ENCODE peak calls at places on chromosomes 13 and 19, in nine cellular contexts. J is A549, C is IMR-90, I is NB4, R is gastrocnemius medialis, O is heart left ventricle, Q is uterus, L is adrenal gland, V is Peyer's patch. U is an unnamed sample.

GRCh38 chr13:107284168-107284567 is 716.2 kb upstream of the ARGLU1 start:
- DNase-seq in V (no peak), I (no peak), O (no peak), Q (no peak), C (peak; percentile 59), R (no peak), L (no peak), J (no peak), U (no peak)

GRCh38 chr13:37701306-37701705 is 102.7 kb upstream of the POSTN start:
- DNase-seq in I (no peak), Q (no peak), C (peak; percentile 67), L (no peak), O (no peak), V (no peak), R (no peak), J (no peak), U (no peak)

GRCh38 chr13:27919299-27919933 is 384 bp upstream of the PDX1 start:
- DNase-seq in O (no peak), C (no peak), L (no peak), R (no peak), Q (no peak), I (no peak), V (peak; percentile 65), J (no peak), U (no peak)

GRCh38 chr13:93320942-93321341 is 94.3 kb downstream of the GPC6 start:
- DNase-seq in L (no peak), Q (no peak), R (no peak), I (no peak), O (no peak), C (peak; percentile 67), J (no peak), V (no peak), U (no peak)

GRCh38 chr13:112747256-112747655 is 57.4 kb downstream of the ATP11A start:
- DNase-seq in I (no peak), J (no peak), R (no peak), L (no peak), Q (no peak), O (no peak), C (no peak), V (no peak), U (no peak)

GRCh38 chr13:113650275-113650674 is 7.7 kb downstream of the ATP4B start:
- DNase-seq in O (no peak), I (no peak), R (peak; percentile 2), J (no peak), C (no peak), Q (peak; percentile 5), V (peak; percentile 38), L (no peak), U (no peak)

GRCh38 chr19:1469936-1470863 is 8.8 kb downstream of the C19orf25 start:
- DNase-seq in O (no peak), R (no peak), L (no peak), J (no peak), V (peak; percentile 84), Q (no peak), I (no peak), C (no peak), U (no peak)

GRCh38 chr13:43229506-43229905 is 206.1 kb downstream of the DNAJC15 start:
- DNase-seq in R (no peak), V (no peak), I (no peak), Q (no peak), C (peak; percentile 87), O (no peak), L (no peak), J (no peak), U (no peak)

GRCh38 chr13:42878721-42879120 is 97.3 kb downstream of the FAM216B start:
- DNase-seq in O (no peak), I (no peak), R (no peak), Q (no peak), V (no peak), L (no peak), C (no peak), J (no peak), U (no peak)

GRCh38 chr19:22335716-22336115 is 49.5 kb downstream of the ZNF729 start:
- DNase-seq in Q (no peak), V (no peak), R (no peak), L (no peak), J (no peak), O (no peak), C (no peak), I (no peak), U (no peak)
- TF ChIP-seq POLR2A in Q (no peak), V (no peak), R (no peak), L (no peak), J (no peak), O (no peak), C (no peak), I (no peak), U (no peak)

DNA sequence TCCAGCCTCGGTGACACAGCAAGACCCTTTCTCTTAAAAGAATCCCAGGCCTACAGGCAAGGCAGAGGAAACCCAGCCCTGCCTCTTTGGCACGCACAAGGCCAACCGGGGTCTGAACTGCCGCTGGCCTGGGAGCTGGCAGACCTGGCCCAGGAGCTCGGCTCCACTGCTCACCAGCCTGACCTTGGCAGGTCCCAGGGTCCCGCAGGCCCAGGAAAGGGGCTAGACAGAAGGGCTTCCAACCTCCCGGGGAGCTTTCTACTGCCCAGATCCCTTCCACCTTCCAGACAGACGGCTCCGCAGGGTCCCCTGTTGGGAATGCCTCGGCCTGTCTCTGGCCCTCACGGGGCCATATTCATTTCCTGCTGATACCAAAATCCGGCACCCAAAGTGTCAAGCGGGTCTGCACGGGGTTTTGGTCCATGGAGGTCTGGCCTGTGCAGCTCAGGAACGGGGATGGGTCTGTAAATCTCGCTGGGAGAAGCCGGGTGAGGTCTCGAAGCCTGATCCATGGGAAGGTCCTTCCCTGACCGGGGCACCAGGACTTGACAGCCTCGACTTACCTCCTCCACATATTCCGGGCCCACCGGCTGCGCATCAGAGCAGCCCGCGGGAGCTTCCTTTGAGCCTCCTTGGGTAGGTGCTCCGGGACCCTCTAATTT is 36.6 kb upstream of the MATK start:
- DNase-seq in L (no peak), V (no peak), O (no peak), I (no peak), C (no peak), R (no peak), Q (no peak), J (no peak), U (no peak)
- TF ChIP-seq POLR2A in L (no peak), V (no peak), O (no peak), I (no peak), C (no peak), R (no peak), Q (no peak), J (no peak), U (no peak)

GRCh38 chr19:48900477-48901452 is 653 bp downstream of the NUCB1 start:
- DNase-seq in O (no peak), C (peak; percentile 35), R (no peak), Q (no peak), J (no peak), I (peak; percentile 48), L (no peak), V (peak; percentile 53), U (peak; percentile 79)
- TF ChIP-seq POLR2A in O (no peak), C (no peak), R (no peak), Q (no peak), J (no peak), I (no peak), L (no peak), V (no peak), U (peak; percentile 77)

DNA sequence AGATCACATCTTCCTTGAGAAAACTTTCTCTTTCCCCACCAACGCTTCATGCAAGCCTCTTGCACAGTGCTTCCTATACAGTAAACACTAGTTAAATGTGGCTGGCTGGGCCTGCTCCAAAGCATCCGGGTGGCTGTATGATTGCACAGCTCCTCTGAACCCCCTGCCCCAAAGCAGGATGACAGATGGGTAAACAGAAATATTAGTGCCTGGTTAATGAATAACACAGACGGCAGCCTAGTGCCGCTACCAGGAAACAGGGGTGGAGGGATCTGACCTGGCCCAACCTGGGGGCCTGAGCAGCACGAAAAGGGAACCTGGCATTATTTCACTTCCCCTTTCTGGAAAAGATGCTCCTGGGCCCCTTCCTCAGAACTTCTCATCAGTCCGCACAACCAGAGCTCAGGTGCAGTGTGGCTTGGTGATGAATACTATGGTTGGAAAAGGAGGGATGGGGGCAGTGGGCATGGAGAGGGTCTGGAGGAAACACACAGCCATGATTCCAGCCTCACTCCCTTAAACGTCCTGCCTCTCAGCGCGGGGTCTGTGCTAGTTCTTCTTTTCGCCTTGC is 10.8 kb downstream of the FFAR2 start:
- DNase-seq in I (peak; percentile 39), R (no peak), Q (no peak), V (peak; percentile 69), L (no peak), J (no peak), O (no peak), C (no peak), U (no peak)
- TF ChIP-seq POLR2A in I (no peak), R (no peak), Q (no peak), V (no peak), L (no peak), J (no peak), O (no peak), C (no peak), U (no peak)

GRCh38 chr19:47730521-47730889 is 14.8 kb upstream of the NOP53 start:
- DNase-seq in J (no peak), O (no peak), C (no peak), R (no peak), V (no peak), L (no peak), I (peak; percentile 26), Q (no peak), U (no peak)

GRCh38 chr19:47730910-47731309 is 14.4 kb upstream of the NOP53 start:
- DNase-seq in L (no peak), Q (no peak), O (no peak), J (no peak), I (peak; percentile 30), R (no peak), C (no peak), V (no peak), U (no peak)

GRCh38 chr19:47726467-47726866 is 13.2 kb downstream of the EHD2 start:
- DNase-seq in C (peak; percentile 76), R (no peak), J (no peak), O (no peak), L (peak; percentile 34), I (peak; percentile 78), Q (no peak), V (no peak), U (no peak)

GRCh38 chr19:47729799-47730520 is 15.4 kb upstream of the NOP53 start:
- DNase-seq in R (peak; percentile 62), O (peak; percentile 91), V (peak; percentile 58), J (peak; percentile 87), Q (peak; percentile 79), L (peak; percentile 54), I (peak; percentile 85), C (no peak), U (peak; percentile 68)

GRCh38 chr19:47729468-47729798 is 15.9 kb upstream of the NOP53 start:
- DNase-seq in C (peak; percentile 85), R (peak; percentile 61), Q (peak; percentile 87), O (no peak), V (no peak), I (peak; percentile 65), J (peak; percentile 92), L (no peak), U (no peak)
- TF ChIP-seq POLR2A in C (no peak), R (no peak), Q (no peak), O (no peak), V (no peak), I (no peak), J (peak; percentile 16), L (no peak), U (no peak)